ENCODE peak calls at places on chromosomes 12 and 14, in eight cellular contexts. One of them, this sample, is unnamed. For H3K4me1, the result is how much of the 10 kb centered on the place peaks cover.

GRCh38 chr12:101706403-101706802 is 9.0 kb downstream of the CHPT1 start:
- DNase-seq in esophagus muscularis mucosa: no peak
- DNase-seq in GM23338: no peak
- DNase-seq in K562: no peak
- DNase-seq in suprapubic skin: no peak
- DNase-seq in Panc1: no peak
- DNase-seq in transverse colon: no peak
- DNase-seq in HCT116: no peak
- DNase-seq in this sample: no peak

GRCh38 chr12:104282109-104282508 is 21.4 kb upstream of the EID3 start:
- DNase-seq in transverse colon: no peak
- DNase-seq in K562: peak
- DNase-seq in GM23338: no peak
- DNase-seq in Panc1: no peak
- DNase-seq in HCT116: no peak
- DNase-seq in suprapubic skin: no peak
- DNase-seq in esophagus muscularis mucosa: no peak
- DNase-seq in this sample: no peak

GRCh38 chr12:49552014-49552413 is 13.2 kb downstream of the KCNH3 start:
- DNase-seq in HCT116: no peak
- DNase-seq in esophagus muscularis mucosa: no peak
- DNase-seq in suprapubic skin: no peak
- DNase-seq in GM23338: no peak
- DNase-seq in Panc1: no peak
- DNase-seq in transverse colon: no peak
- DNase-seq in K562: no peak
- DNase-seq in this sample: peak

GRCh38 chr12:122681814-122682213 is 21.3 kb downstream of the HCAR2 start:
- DNase-seq in esophagus muscularis mucosa: no peak
- DNase-seq in suprapubic skin: no peak
- DNase-seq in Panc1: no peak
- DNase-seq in transverse colon: no peak
- DNase-seq in HCT116: no peak
- DNase-seq in K562: no peak
- DNase-seq in GM23338: no peak
- DNase-seq in this sample: no peak

GRCh38 chr12:132185698-132186097 is 41.4 kb downstream of the NOC4L start:
- DNase-seq in K562: no peak
- DNase-seq in HCT116: no peak
- DNase-seq in esophagus muscularis mucosa: no peak
- DNase-seq in suprapubic skin: no peak
- DNase-seq in Panc1: no peak
- DNase-seq in GM23338: no peak
- DNase-seq in transverse colon: no peak
- DNase-seq in this sample: no peak

GRCh38 chr14:63542231-63542999 is 762 bp downstream of the PPP2R5E start:
- DNase-seq in esophagus muscularis mucosa: no peak
- DNase-seq in transverse colon: peak
- DNase-seq in HCT116: no peak
- DNase-seq in suprapubic skin: peak
- DNase-seq in GM23338: peak
- DNase-seq in Panc1: no peak
- DNase-seq in K562: peak
- DNase-seq in this sample: peak

GRCh38 chr14:101246894-101247853 is 314.1 kb upstream of the DIO3 start:
- DNase-seq in K562: no peak
- DNase-seq in transverse colon: no peak
- DNase-seq in suprapubic skin: peak
- DNase-seq in HCT116: no peak
- DNase-seq in GM23338: no peak
- DNase-seq in Panc1: no peak
- DNase-seq in esophagus muscularis mucosa: no peak
- DNase-seq in this sample: no peak

GRCh38 chr14:44803239-44803905 is 158.4 kb downstream of the KLHL28 start:
- DNase-seq in esophagus muscularis mucosa: no peak
- DNase-seq in K562: peak
- DNase-seq in Panc1: peak
- DNase-seq in suprapubic skin: no peak
- DNase-seq in HCT116: peak
- DNase-seq in GM23338: peak
- DNase-seq in transverse colon: no peak
- DNase-seq in this sample: no peak

GRCh38 chr12:46368138-46368537 is 4.4 kb downstream of the SLC38A2 start:
- DNase-seq in suprapubic skin: no peak
- DNase-seq in esophagus muscularis mucosa: no peak
- DNase-seq in transverse colon: no peak
- DNase-seq in K562: no peak
- DNase-seq in HCT116: no peak
- DNase-seq in GM23338: no peak
- DNase-seq in Panc1: no peak
- DNase-seq in this sample: no peak

GRCh38 chr14:104561124-104561531 is 18.4 kb upstream of the C14orf180 start:
- DNase-seq in Panc1: no peak
- DNase-seq in suprapubic skin: no peak
- DNase-seq in K562: no peak
- DNase-seq in esophagus muscularis mucosa: no peak
- DNase-seq in HCT116: no peak
- DNase-seq in transverse colon: no peak
- DNase-seq in GM23338: no peak
- DNase-seq in this sample: no peak

GRCh38 chr12:40224439-40225291 is at the start of gene LRRK2:
- DNase-seq in K562: peak
- DNase-seq in transverse colon: peak
- DNase-seq in esophagus muscularis mucosa: peak
- DNase-seq in HCT116: no peak
- DNase-seq in Panc1: no peak
- DNase-seq in GM23338: peak
- DNase-seq in suprapubic skin: peak
- DNase-seq in this sample: peak

GRCh38 chr14:61646366-61647101 is 48.8 kb upstream of the HIF1A start:
- DNase-seq in K562: no peak
- DNase-seq in esophagus muscularis mucosa: no peak
- DNase-seq in GM23338: no peak
- DNase-seq in Panc1: no peak
- DNase-seq in transverse colon: no peak
- DNase-seq in HCT116: no peak
- DNase-seq in suprapubic skin: no peak
- DNase-seq in this sample: no peak

GRCh38 chr12:76033116-76034001 is 1.8 kb upstream of the PHLDA1 start:
- DNase-seq in esophagus muscularis mucosa: no peak
- DNase-seq in K562: peak
- DNase-seq in suprapubic skin: no peak
- DNase-seq in Panc1: no peak
- DNase-seq in HCT116: no peak
- DNase-seq in transverse colon: no peak
- DNase-seq in GM23338: peak
- DNase-seq in this sample: no peak

GRCh38 chr12:7130791-7131501 is 775 bp downstream of the CLSTN3 start:
- DNase-seq in Panc1: no peak
- DNase-seq in esophagus muscularis mucosa: no peak
- DNase-seq in transverse colon: peak
- DNase-seq in HCT116: no peak
- DNase-seq in K562: peak
- DNase-seq in suprapubic skin: no peak
- DNase-seq in GM23338: peak
- DNase-seq in this sample: no peak

GRCh38 chr14:106622200-106622745 is 1095.9 kb downstream of the TMEM121 start:
- DNase-seq in transverse colon: peak
- DNase-seq in suprapubic skin: no peak
- DNase-seq in Panc1: no peak
- DNase-seq in HCT116: no peak
- DNase-seq in K562: no peak
- DNase-seq in esophagus muscularis mucosa: no peak
- DNase-seq in GM23338: no peak
- DNase-seq in this sample: no peak

GRCh38 chr14:30214456-30215090 is 286.9 kb upstream of the PRKD1 start:
- DNase-seq in Panc1: no peak
- DNase-seq in transverse colon: no peak
- DNase-seq in esophagus muscularis mucosa: no peak
- DNase-seq in K562: peak
- DNase-seq in GM23338: peak
- DNase-seq in suprapubic skin: no peak
- DNase-seq in HCT116: peak
- DNase-seq in this sample: no peak

GRCh38 chr12:30437616-30438015 is 258.1 kb downstream of the IPO8 start:
- DNase-seq in GM23338: no peak
- DNase-seq in Panc1: no peak
- DNase-seq in HCT116: no peak
- DNase-seq in transverse colon: no peak
- DNase-seq in K562: no peak
- DNase-seq in esophagus muscularis mucosa: peak
- DNase-seq in suprapubic skin: no peak
- DNase-seq in this sample: no peak

GRCh38 chr14:59882957-59883356 is 12.4 kb upstream of the RTN1 start:
- DNase-seq in Panc1: no peak
- DNase-seq in K562: no peak
- DNase-seq in GM23338: peak
- DNase-seq in transverse colon: no peak
- DNase-seq in esophagus muscularis mucosa: no peak
- DNase-seq in HCT116: peak
- DNase-seq in suprapubic skin: no peak
- DNase-seq in this sample: no peak

GRCh38 chr14:89370781-89371180 is 46.3 kb downstream of the FOXN3 start:
- DNase-seq in esophagus muscularis mucosa: no peak
- DNase-seq in suprapubic skin: no peak
- DNase-seq in K562: no peak
- DNase-seq in HCT116: no peak
- DNase-seq in Panc1: no peak
- DNase-seq in GM23338: no peak
- DNase-seq in transverse colon: no peak
- DNase-seq in this sample: no peak

GRCh38 chr14:23145794-23146422 is 26.9 kb upstream of the CEBPE start:
- DNase-seq in HCT116: no peak
- DNase-seq in Panc1: no peak
- DNase-seq in K562: peak
- DNase-seq in GM23338: no peak
- DNase-seq in suprapubic skin: no peak
- DNase-seq in esophagus muscularis mucosa: no peak
- DNase-seq in transverse colon: no peak
- DNase-seq in this sample: no peak

GRCh38 chr12:67151891-67152290 is 117.3 kb upstream of the CAND1 start:
- DNase-seq in GM23338: no peak
- DNase-seq in K562: no peak
- DNase-seq in esophagus muscularis mucosa: no peak
- DNase-seq in suprapubic skin: no peak
- DNase-seq in Panc1: no peak
- DNase-seq in transverse colon: no peak
- DNase-seq in HCT116: no peak
- DNase-seq in this sample: no peak

GRCh38 chr12:98274430-98275130 is 240.8 kb upstream of the TMPO start:
- DNase-seq in K562: no peak
- DNase-seq in esophagus muscularis mucosa: no peak
- DNase-seq in Panc1: no peak
- DNase-seq in GM23338: no peak
- DNase-seq in suprapubic skin: no peak
- DNase-seq in transverse colon: no peak
- DNase-seq in HCT116: no peak
- DNase-seq in this sample: no peak

GRCh38 chr12:46722737-46723136 is 103.1 kb downstream of the SLC38A4 start:
- DNase-seq in transverse colon: no peak
- DNase-seq in Panc1: no peak
- DNase-seq in esophagus muscularis mucosa: no peak
- DNase-seq in HCT116: no peak
- DNase-seq in K562: no peak
- DNase-seq in GM23338: no peak
- DNase-seq in suprapubic skin: no peak
- DNase-seq in this sample: no peak

GRCh38 chr14:21041676-21042433 is at the start of gene RNASE7:
- DNase-seq in esophagus muscularis mucosa: no peak
- DNase-seq in GM23338: no peak
- DNase-seq in Panc1: no peak
- DNase-seq in suprapubic skin: no peak
- DNase-seq in HCT116: no peak
- DNase-seq in K562: peak
- DNase-seq in transverse colon: no peak
- DNase-seq in this sample: peak
- TF ChIP-seq POLR2AphosphoS5 in esophagus muscularis mucosa: no peak
- TF ChIP-seq POLR2AphosphoS5 in GM23338: no peak
- TF ChIP-seq POLR2AphosphoS5 in Panc1: no peak
- TF ChIP-seq POLR2AphosphoS5 in suprapubic skin: no peak
- TF ChIP-seq POLR2AphosphoS5 in HCT116: no peak
- TF ChIP-seq POLR2AphosphoS5 in K562: no peak
- TF ChIP-seq POLR2AphosphoS5 in transverse colon: no peak
- TF ChIP-seq POLR2AphosphoS5 in this sample: no peak

GRCh38 chr12:89416049-89416792 is 63.9 kb upstream of the DUSP6 start:
- DNase-seq in esophagus muscularis mucosa: no peak
- DNase-seq in HCT116: no peak
- DNase-seq in K562: no peak
- DNase-seq in GM23338: no peak
- DNase-seq in suprapubic skin: no peak
- DNase-seq in transverse colon: no peak
- DNase-seq in Panc1: no peak
- DNase-seq in this sample: no peak
- H3K4me1 ChIP-seq in esophagus muscularis mucosa: under half
- H3K4me1 ChIP-seq in HCT116: under half
- H3K4me1 ChIP-seq in K562: under half
- H3K4me1 ChIP-seq in GM23338: under half
- H3K4me1 ChIP-seq in suprapubic skin: under half
- H3K4me1 ChIP-seq in transverse colon: under half
- H3K4me1 ChIP-seq in Panc1: under half
- H3K4me1 ChIP-seq in this sample: under half

DNA sequence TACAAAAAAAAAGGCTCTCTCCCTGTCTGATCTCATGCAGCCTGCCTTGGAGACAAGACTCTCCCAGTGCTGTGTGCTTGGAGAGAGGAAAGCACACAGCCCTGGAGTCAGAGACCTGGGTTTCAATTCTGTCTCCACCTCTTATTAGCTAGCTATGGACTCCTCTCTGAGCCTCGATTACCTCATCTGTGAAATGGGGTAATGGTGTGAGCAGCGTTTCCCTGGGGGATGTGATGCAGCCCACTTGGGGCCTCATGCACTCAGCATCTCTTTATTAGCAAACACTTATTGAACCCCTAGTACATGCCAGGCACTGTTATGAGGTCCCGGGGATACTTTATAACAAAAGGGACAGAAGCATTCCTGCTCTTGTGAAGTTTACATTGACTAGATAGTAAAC is 12.5 kb downstream of the SDS start:
- DNase-seq in Panc1: no peak
- DNase-seq in transverse colon: no peak
- DNase-seq in esophagus muscularis mucosa: no peak
- DNase-seq in GM23338: no peak
- DNase-seq in K562: no peak
- DNase-seq in HCT116: no peak
- DNase-seq in suprapubic skin: no peak
- DNase-seq in this sample: no peak
- TF ChIP-seq POLR2AphosphoS5 in Panc1: no peak
- TF ChIP-seq POLR2AphosphoS5 in transverse colon: no peak
- TF ChIP-seq POLR2AphosphoS5 in esophagus muscularis mucosa: no peak
- TF ChIP-seq POLR2AphosphoS5 in GM23338: no peak
- TF ChIP-seq POLR2AphosphoS5 in K562: no peak
- TF ChIP-seq POLR2AphosphoS5 in HCT116: no peak
- TF ChIP-seq POLR2AphosphoS5 in suprapubic skin: no peak
- TF ChIP-seq POLR2AphosphoS5 in this sample: no peak

DNA sequence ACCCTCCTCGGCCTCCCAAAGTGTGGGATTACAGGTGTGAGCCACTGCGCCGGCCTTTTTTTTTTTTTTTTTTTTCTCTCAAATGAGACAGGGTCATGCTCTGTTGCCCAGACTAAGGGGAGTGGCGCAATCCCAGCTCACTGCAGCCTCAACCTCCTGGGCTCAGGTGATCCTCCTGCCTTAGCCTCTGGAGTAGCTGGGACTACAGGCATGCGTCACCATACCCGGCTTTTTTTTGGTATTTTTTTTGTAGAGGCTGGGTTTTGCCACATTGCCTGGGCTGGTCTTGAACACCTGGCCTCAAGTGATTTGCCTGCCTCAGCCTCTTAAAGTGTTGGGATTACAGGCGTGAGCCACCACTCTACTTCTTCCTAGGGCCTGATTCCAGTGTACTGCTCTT is 18.7 kb downstream of the FUT8 start:
- DNase-seq in HCT116: no peak
- DNase-seq in K562: no peak
- DNase-seq in GM23338: no peak
- DNase-seq in transverse colon: no peak
- DNase-seq in suprapubic skin: no peak
- DNase-seq in esophagus muscularis mucosa: no peak
- DNase-seq in Panc1: no peak
- DNase-seq in this sample: no peak
- H3K4me1 ChIP-seq in HCT116: under half
- H3K4me1 ChIP-seq in K562: under half
- H3K4me1 ChIP-seq in GM23338: under half
- H3K4me1 ChIP-seq in transverse colon: under half
- H3K4me1 ChIP-seq in suprapubic skin: under half
- H3K4me1 ChIP-seq in esophagus muscularis mucosa: under half
- H3K4me1 ChIP-seq in Panc1: under half
- H3K4me1 ChIP-seq in this sample: under half